ENCODE peak calls at places on chromosomes 16 and 17, in nine cellular contexts. Z, M, V, N, I, F, O, E and D are unnamed samples.

GRCh38 chr17:17820046-17820445 is 16.7 kb downstream of the SREBF1 start:
- DNase-seq in M (no peak), O (no peak), F (no peak), Z (no peak), V (no peak), E (no peak), I (no peak), N (no peak), D (no peak)

GRCh38 chr17:1904273-1905052 is 74.7 kb downstream of the RPA1 start:
- DNase-seq in E (no peak), I (no peak), Z (no peak), N (no peak), M (peak; percentile 6), F (no peak), V (no peak), O (no peak), D (no peak)

GRCh38 chr16:4733747-4734062 is 366 bp downstream of the ANKS3 start:
- DNase-seq in M (peak; percentile 14), V (no peak), E (no peak), Z (no peak), F (no peak), I (no peak), N (peak; percentile 12), O (peak; percentile 74), D (no peak)

GRCh38 chr16:12458591-12459400 is 344.9 kb downstream of the CPPED1 start:
- DNase-seq in O (no peak), N (no peak), M (peak; percentile 19), V (no peak), Z (no peak), I (no peak), F (peak; percentile 7), E (no peak), D (no peak)

GRCh38 chr16:14399397-14400284 is 230.4 kb downstream of the PARN start:
- DNase-seq in M (peak; percentile 93), N (no peak), O (peak; percentile 79), Z (no peak), F (peak; percentile 62), I (peak; percentile 62), V (no peak), E (peak; percentile 9), D (peak; percentile 50)

GRCh38 chr16:88357306-88358032 is 25.3 kb upstream of the ZNF469 start:
- DNase-seq in N (no peak), E (no peak), V (peak; percentile 14), F (no peak), O (peak; percentile 62), Z (no peak), I (no peak), M (peak; percentile 89), D (no peak)

GRCh38 chr17:79010304-79010646 is 711 bp upstream of the CANT1 start:
- DNase-seq in I (no peak), N (no peak), O (peak; percentile 64), M (no peak), V (no peak), Z (no peak), F (no peak), E (no peak), D (no peak)

GRCh38 chr17:76556759-76557367 is 17.0 kb downstream of the PRCD start:
- DNase-seq in E (peak; percentile 55), M (peak; percentile 51), Z (no peak), N (no peak), V (no peak), F (peak; percentile 86), O (no peak), I (peak; percentile 49), D (no peak)

GRCh38 chr17:28584434-28584833 is 7.7 kb upstream of the ALDOC start:
- DNase-seq in F (no peak), V (no peak), M (no peak), E (no peak), N (no peak), I (no peak), Z (no peak), O (no peak), D (no peak)

GRCh38 chr16:2979669-2980226 is 498 bp downstream of the PKMYT1 start:
- DNase-seq in I (peak; percentile 2), O (no peak), V (no peak), N (no peak), F (no peak), Z (no peak), E (peak; percentile 46), M (peak; percentile 48), D (no peak)

GRCh38 chr17:62692721-62693431 is 65.4 kb downstream of the MRC2 start:
- DNase-seq in Z (no peak), F (peak; percentile 33), I (no peak), M (peak; percentile 63), E (peak; percentile 89), V (no peak), N (no peak), O (no peak), D (no peak)

GRCh38 chr16:87363771-87364476 is 19.7 kb downstream of the FBXO31 start:
- DNase-seq in Z (no peak), O (peak; percentile 91), M (peak; percentile 57), N (no peak), E (no peak), V (no peak), F (peak; percentile 84), I (peak; percentile 55), D (no peak)

GRCh38 chr17:11991461-11991860 is 5.8 kb downstream of the ZNF18 start:
- DNase-seq in N (no peak), E (peak; percentile 54), V (no peak), I (no peak), Z (no peak), O (no peak), M (no peak), F (no peak), D (no peak)

GRCh38 chr17:11990363-11990983 is 6.8 kb downstream of the ZNF18 start:
- DNase-seq in N (no peak), V (no peak), F (no peak), M (no peak), I (no peak), Z (no peak), O (no peak), E (no peak), D (no peak)

GRCh38 chr17:11981862-11982261 is 15.4 kb downstream of the ZNF18 start:
- DNase-seq in N (no peak), O (no peak), F (no peak), M (no peak), V (no peak), E (peak; percentile 36), I (no peak), Z (no peak), D (no peak)

GRCh38 chr17:11986939-11987329 is 10.3 kb downstream of the ZNF18 start:
- DNase-seq in F (peak; percentile 57), M (peak; percentile 63), O (no peak), Z (no peak), E (peak; percentile 70), V (no peak), N (no peak), I (peak; percentile 60), D (no peak)

GRCh38 chr17:11986179-11986938 is 10.9 kb downstream of the ZNF18 start:
- DNase-seq in M (no peak), E (no peak), F (no peak), I (no peak), V (no peak), N (peak; percentile 79), Z (peak; percentile 19), O (no peak), D (no peak)
- H3K4me3 ChIP-seq in M (no peak overlapping the region), E (no peak overlapping the region), F (no peak overlapping the region), I (no peak overlapping the region), V (no peak overlapping the region), N (no peak overlapping the region), Z (no peak overlapping the region), O (no peak overlapping the region), D (no peak overlapping the region)

DNA sequence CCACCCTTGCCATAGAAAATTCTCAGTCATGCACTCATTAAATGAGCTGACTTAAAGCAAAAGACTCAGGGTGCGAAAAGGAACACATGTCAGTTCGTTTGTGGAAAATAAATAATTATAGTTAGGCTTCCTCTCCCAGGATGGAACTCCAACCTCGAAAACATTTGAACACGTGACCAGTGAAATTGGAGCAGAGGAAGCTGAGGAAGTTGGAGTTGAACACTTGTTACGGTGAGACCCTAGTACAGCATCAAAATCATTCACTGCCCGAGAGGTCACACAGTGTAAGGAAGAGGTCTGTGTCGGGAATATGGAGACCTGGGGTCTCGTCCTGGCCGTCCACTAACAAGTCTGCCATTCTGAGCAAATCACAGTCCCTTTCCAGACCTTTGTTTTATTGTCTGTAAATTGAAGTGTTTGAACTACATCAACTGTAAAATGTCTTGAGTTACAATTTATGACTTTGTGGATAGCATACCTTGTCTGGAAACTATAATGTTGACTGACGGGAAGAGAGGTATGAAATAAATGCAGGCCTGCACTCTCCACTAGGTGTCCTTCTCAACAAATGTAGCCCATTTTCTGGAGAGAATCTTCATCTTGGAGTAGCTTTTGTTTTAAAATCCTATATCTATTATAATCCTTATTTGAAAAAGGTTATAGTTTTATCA is 7.7 kb downstream of the PSMD7 start:
- DNase-seq in E (peak; percentile 35), I (no peak), N (no peak), F (no peak), V (no peak), Z (no peak), M (peak; percentile 41), O (no peak), D (no peak)
- TF ChIP-seq CTCF in E (peak; percentile 50), I (peak; percentile 26), N (peak; percentile 30), F (peak; percentile 34), V (peak; percentile 29), Z (no peak), M (peak; percentile 41), O (no peak), D (peak; percentile 32)

DNA sequence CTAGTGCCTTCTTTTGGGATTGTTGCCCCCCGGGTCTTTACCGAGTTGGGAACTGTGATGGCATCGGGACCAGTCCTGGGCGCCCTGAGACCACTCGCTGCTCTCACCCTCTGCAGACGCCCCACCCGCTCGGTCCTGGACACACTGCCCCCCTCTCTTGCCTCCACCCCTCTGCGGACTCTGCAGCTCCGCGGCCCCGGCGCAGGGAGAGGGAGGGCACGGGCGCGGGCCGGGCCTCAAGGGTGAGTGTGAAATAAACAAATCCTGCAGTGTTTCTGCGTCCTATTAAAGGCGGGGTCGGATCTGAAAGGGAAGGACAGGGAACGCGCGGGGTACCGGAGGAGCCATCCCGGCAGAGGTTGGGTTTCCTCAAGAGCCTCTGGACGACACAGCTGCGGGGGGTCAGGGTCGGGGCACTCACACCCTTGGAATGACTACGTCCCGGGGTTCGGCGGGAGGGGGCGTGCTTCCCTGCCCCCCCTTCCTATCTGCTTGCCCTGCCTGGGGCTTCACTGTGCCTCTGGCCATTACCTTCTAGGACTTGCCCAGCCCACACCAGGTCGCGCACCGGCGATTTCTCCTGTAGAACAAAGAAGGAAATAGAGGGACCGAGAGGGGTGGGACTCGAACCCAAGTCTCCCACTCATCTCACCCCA is 514 bp upstream of the HSF4 start:
- DNase-seq in F (peak; percentile 64), N (no peak), V (no peak), M (peak; percentile 46), I (no peak), Z (no peak), E (peak; percentile 59), O (peak; percentile 79), D (no peak)
- H3K4me3 ChIP-seq in F (peak overlapping the region; percentile 47), N (peak overlapping the region; percentile 27), V (peak overlapping the region; percentile 42), M (peak overlapping the region; percentile 25), I (no peak overlapping the region), Z (peak overlapping the region; percentile 32), E (peak overlapping the region; percentile 49), O (peak overlapping the region; percentile 43), D (peak overlapping the region; percentile 5)

DNA sequence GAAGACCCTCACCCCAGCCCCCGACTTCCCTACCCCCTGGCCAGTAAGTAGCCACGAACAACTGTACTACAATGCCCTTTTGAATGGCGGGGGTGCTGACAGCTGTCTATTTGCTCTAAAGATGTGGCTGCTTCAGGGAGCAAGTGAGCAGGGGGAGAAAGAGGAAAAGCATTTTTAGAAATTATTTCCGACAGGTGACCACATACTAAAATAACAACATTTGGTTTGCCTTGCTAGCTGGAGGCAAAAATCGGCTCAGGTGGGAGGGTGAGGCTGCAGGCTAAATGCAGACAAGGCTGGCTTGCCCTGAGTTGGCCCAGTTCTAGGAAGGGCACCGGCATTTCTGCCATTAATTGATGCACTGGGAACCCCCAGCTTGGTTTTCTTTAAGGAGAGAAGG is 188.5 kb downstream of the XYLT1 start:
- DNase-seq in M (no peak), N (no peak), F (no peak), O (no peak), V (no peak), I (no peak), Z (no peak), E (no peak), D (no peak)
- TF ChIP-seq CTCF in M (no peak), N (no peak), F (no peak), O (no peak), V (no peak), I (no peak), Z (no peak), E (no peak), D (no peak)